ENCODE peak calls at places on chromosomes 16 and 17, in five cellular contexts. E is HepG2, W is GM12878, H is H1, F is K562. D is an unnamed sample.

GRCh38 chr16:1642148-1642547 is 30.0 kb downstream of the CRAMP1 start:
- DNase-seq in H (no peak), W (no peak), E (no peak), F (no peak), D (no peak)

GRCh38 chr17:7552621-7553051 is 3.8 kb downstream of the TNFSF12 start:
- DNase-seq in F (no peak), W (peak), E (no peak), H (no peak), D (no peak)

GRCh38 chr17:44940321-44940720 is 7.3 kb downstream of the KIF18B start:
- DNase-seq in H (no peak), F (no peak), E (peak), W (no peak), D (no peak)

GRCh38 chr17:35011671-35012216 is 31.4 kb downstream of the LIG3 start:
- DNase-seq in E (no peak), F (no peak), H (no peak), W (no peak), D (no peak)

GRCh38 chr17:47207143-47208067 is 1.7 kb upstream of the MYL4 start:
- DNase-seq in H (no peak), W (no peak), E (no peak), F (no peak), D (no peak)

GRCh38 chr16:61289141-61289540 is 747.1 kb downstream of the CDH8 start:
- DNase-seq in F (no peak), W (no peak), E (no peak), H (no peak), D (no peak)

GRCh38 chr17:73201215-73202069 is 8.6 kb downstream of the COG1 start:
- DNase-seq in H (no peak), E (peak), F (peak), W (no peak), D (no peak)

GRCh38 chr16:81275795-81276194 is 37.3 kb downstream of the BCO1 start:
- DNase-seq in H (no peak), F (no peak), W (no peak), E (no peak), D (no peak)

GRCh38 chr16:80274576-80275191 is 266.1 kb upstream of the DYNLRB2 start:
- DNase-seq in F (no peak), H (no peak), W (no peak), E (no peak), D (no peak)

GRCh38 chr16:31064882-31065461 is 9.1 kb downstream of the ZNF668 start:
- DNase-seq in F (no peak), W (no peak), E (no peak), H (no peak), D (no peak)

GRCh38 chr16:253833-254232 is 19.2 kb downstream of the FAM234A start:
- DNase-seq in W (no peak), F (no peak), H (no peak), E (no peak), D (no peak)

GRCh38 chr16:254461-254860 is 19.8 kb downstream of the FAM234A start:
- DNase-seq in F (no peak), W (no peak), H (no peak), E (no peak), D (no peak)

GRCh38 chr16:249431-249830 is 14.8 kb downstream of the FAM234A start:
- DNase-seq in E (no peak), W (no peak), F (no peak), H (no peak), D (no peak)

GRCh38 chr16:255183-255582 is 20.6 kb downstream of the RGS11 start:
- DNase-seq in H (no peak), E (no peak), W (no peak), F (no peak), D (no peak)

GRCh38 chr16:252366-253337 is 18.0 kb downstream of the FAM234A start:
- DNase-seq in W (peak), E (no peak), H (no peak), F (peak), D (no peak)
- TF ChIP-seq ATF2 in W (no peak), E (no peak), H (no peak), F (no peak), D (no peak)

DNA sequence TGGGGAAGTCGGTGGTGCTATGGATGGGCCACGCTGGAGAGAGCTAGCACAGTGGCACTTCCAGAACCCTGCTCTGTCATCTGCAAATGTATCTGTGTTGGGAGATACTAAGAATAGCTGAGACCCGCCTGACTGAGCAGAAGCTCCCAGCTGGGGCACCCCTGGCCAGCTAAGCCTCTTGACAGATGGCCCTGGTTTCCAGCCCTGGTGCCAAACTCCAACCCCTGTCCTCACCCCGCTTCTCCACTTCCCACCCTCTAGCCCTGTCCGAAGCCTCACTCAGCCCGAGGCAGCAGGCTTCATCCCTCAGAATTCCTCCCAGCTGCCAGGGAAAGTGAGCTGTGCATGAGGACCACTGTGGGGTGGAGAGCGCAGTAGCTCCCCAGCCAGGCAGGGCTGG is 124.4 kb downstream of the CCDC144A start:
- DNase-seq in H (no peak), W (no peak), E (no peak), F (no peak), D (no peak)
- TF ChIP-seq ATF2 in H (no peak), W (no peak), E (no peak), F (no peak), D (no peak)

GRCh38 chr16:68382296-68382718 is 66.0 kb downstream of the SMPD3 start:
- DNase-seq in F (no peak), W (no peak), H (no peak), E (no peak), D (peak)
- TF ChIP-seq ATF2 in F (no peak), W (no peak), H (no peak), E (no peak), D (no peak)

DNA sequence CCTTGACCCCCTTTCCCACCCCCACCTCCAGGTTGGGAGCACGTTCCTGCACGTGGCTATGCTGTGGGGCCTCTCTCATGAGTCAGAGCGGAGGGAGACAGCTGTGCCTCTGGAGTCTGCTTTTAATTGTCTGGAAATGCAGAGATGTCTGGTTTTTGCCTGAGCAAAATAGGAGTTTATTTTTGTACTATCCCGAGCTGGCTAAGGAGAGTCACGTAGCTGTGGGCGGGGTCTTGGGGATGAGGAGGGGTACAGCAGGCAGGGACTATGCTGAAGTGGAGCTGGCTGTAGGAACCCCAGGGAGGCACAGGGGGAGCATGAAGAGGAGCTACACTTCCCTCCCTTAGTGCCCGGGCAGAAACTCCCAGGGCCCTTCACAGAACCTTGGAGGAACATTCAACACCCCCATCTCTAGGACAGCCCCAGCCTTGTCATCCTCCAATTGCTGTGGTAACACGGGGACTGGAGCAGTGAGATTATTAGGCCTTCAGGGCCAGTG is 44.7 kb upstream of the LGALS9 start:
- DNase-seq in F (no peak), E (no peak), W (no peak), H (no peak), D (no peak)
- TF ChIP-seq ATF2 in F (no peak), E (no peak), W (no peak), H (no peak), D (no peak)

GRCh38 chr17:77721823-77722160 is 236.7 kb upstream of the TNRC6C start:
- DNase-seq in E (no peak), H (no peak), F (no peak), W (no peak), D (no peak)
- TF ChIP-seq ATF2 in E (no peak), H (no peak), F (no peak), W (no peak), D (no peak)

DNA sequence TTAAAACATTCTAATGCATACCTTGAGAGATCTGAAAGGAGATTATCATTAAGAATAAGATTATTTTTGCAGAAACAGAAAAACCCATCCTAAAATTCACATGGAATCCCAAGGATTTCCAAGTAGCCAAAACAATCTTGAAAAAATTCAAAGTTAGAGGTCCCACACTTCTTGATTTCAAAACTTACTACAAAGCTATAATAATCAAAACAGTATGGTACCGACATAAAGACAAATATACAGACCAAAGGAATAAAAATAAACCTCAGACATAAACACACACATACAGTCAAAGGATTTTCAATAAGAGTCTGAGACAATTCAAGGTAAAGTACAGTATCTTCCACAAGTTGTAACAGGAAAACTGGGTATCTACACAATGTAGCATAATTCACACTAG is 16.2 kb downstream of the C16orf87 start:
- DNase-seq in E (no peak), H (no peak), F (no peak), W (no peak), D (no peak)
- TF ChIP-seq ATF2 in E (no peak), H (no peak), F (no peak), W (no peak), D (no peak)

DNA sequence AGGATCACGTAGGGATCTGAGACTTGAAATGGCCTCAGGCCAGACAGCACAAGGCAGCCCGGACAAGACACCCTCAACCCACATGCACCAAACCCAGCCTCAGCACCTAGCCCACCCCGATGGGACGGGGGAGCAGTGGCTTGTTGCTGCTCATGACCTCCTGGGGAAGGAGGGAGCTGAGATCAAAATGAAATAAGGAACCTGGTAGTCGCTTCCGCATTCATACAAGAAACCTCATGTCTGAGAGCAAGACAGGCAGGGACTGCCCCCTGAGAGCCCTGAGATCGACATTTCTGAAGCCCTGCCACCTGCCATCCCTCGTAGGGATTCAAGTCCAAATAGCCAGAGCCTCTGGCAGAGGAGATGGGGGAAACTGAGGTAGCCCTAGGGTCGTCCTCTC is 5.7 kb upstream of the CEP131 start:
- DNase-seq in E (no peak), F (no peak), W (no peak), H (no peak), D (no peak)
- TF ChIP-seq ATF2 in E (no peak), F (no peak), W (no peak), H (no peak), D (no peak)

GRCh38 chr16:88700636-88701482 is 5.3 kb downstream of the RNF166 start:
- DNase-seq in W (peak), H (no peak), E (peak), F (peak), D (no peak)
- TF ChIP-seq ATF2 in W (no peak), H (no peak), E (peak), F (no peak), D (no peak)

GRCh38 chr17:28474035-28474640 is 694 bp downstream of the SLC13A2 start:
- DNase-seq in F (no peak), H (no peak), W (no peak), E (no peak), D (no peak)
- TF ChIP-seq ATF2 in F (no peak), H (no peak), W (no peak), E (no peak), D (no peak)

GRCh38 chr17:48465884-48466283 is 35.9 kb upstream of the SKAP1 start:
- DNase-seq in F (no peak), H (no peak), W (no peak), E (no peak), D (no peak)
- TF ChIP-seq ATF2 in F (no peak), H (no peak), W (no peak), E (no peak), D (no peak)